ENCODE peak calls at places on chromosomes 4 and X, in four cellular contexts. Y is tibial nerve; M is CD4-positive, alpha-beta memory T cell; H is CD8-positive, alpha-beta memory T cell. F is an unnamed sample.

GRCh38 chr4:2260336-2261109 is 1.4 kb downstream of the MXD4 start:
- DNase-seq in H (no peak), Y (peak), M (no peak), F (no peak)

GRCh38 chr4:81214518-81215218 is 354 bp downstream of the PRKG2 start:
- DNase-seq in Y (no peak), H (no peak), M (no peak), F (no peak)

GRCh38 chrX:8844157-8844556 is 43.0 kb upstream of the FAM9A start:
- DNase-seq in M (no peak), Y (no peak), H (no peak), F (no peak)

GRCh38 chr4:106522839-106523238 is 154.3 kb upstream of the GIMD1 start:
- DNase-seq in Y (no peak), H (no peak), M (no peak), F (no peak)

GRCh38 chr4:81405900-81406401 is 65.8 kb downstream of the RASGEF1B start:
- DNase-seq in H (peak), M (peak), Y (no peak), F (no peak)

GRCh38 chr4:13615162-13615561 is 12.4 kb downstream of the BOD1L1 start:
- DNase-seq in M (no peak), Y (no peak), H (peak), F (no peak)

GRCh38 chrX:103878466-103879151 is 46.6 kb upstream of the RAB9B start:
- DNase-seq in M (no peak), Y (no peak), H (no peak), F (no peak)

GRCh38 chr4:82124365-82124764 is 249.4 kb downstream of the HNRNPD start:
- DNase-seq in Y (no peak), H (no peak), M (no peak), F (no peak)

GRCh38 chrX:118976599-118977340 is 2.4 kb downstream of the LONRF3 start:
- DNase-seq in H (peak), M (peak), Y (no peak), F (peak)

GRCh38 chrX:118975831-118976598 is 1.6 kb downstream of the LONRF3 start:
- DNase-seq in H (peak), Y (peak), M (peak), F (no peak)

GRCh38 chrX:118973389-118974087 is 880 bp upstream of the LONRF3 start:
- DNase-seq in H (no peak), Y (no peak), M (no peak), F (no peak)

GRCh38 chrX:118974088-118974907 is at the start of gene LONRF3:
- DNase-seq in Y (peak), M (peak), H (peak), F (peak)

GRCh38 chrX:118974908-118975671 is 672 bp downstream of the LONRF3 start:
- DNase-seq in M (peak), Y (no peak), H (peak), F (no peak)
- H3K27ac ChIP-seq in M (peak), Y (no peak), H (peak), F (no peak)

DNA sequence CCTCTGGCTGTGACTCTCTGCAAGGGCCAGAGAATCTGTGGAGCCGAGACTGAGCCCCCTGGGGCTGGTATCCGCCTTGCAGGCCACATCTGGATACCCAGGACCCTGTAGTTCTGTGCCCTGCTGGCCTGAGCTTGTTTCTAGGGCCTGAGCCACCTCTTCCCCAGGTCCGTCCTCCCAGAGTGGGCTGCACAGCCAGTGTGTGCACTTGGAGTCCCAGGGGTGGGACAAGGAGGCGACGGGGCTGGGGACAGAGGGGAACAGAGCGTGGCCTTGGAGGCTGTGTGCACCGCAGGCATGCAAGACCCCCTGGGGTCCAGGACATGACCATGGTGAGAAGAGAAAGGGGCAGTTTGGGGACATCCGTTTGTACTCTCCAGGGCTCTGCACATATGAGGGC is 105.5 kb downstream of the SORCS2 start:
- DNase-seq in H (no peak), M (no peak), Y (no peak), F (no peak)
- H3K27ac ChIP-seq in H (no peak), M (no peak), Y (no peak), F (peak)

GRCh38 chrX:138128025-138128671 is 562.2 kb downstream of the ZIC3 start:
- DNase-seq in Y (no peak), M (peak), H (peak), F (no peak)

DNA sequence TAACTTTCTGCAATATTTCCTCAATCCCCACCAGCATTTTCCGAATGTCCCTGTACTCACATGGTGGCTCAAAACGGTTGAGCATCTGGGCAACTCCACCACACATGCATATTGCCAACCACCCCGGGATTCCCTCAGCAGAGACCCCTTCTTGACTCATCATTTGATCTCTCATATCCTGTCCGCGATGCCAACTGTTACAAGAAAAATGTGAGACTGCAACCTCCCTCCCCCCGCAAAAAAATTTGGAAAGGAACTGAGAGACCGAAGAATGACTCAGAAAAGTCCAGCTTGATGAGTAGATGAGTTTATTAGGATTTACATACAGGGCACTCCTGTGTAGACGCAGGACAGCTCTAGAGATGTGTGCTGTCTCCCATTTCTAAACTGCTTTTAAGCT is 561.4 kb downstream of the ZIC3 start:
- DNase-seq in H (no peak), M (no peak), Y (no peak), F (no peak)
- H3K27ac ChIP-seq in H (no peak), M (no peak), Y (no peak), F (no peak)

DNA sequence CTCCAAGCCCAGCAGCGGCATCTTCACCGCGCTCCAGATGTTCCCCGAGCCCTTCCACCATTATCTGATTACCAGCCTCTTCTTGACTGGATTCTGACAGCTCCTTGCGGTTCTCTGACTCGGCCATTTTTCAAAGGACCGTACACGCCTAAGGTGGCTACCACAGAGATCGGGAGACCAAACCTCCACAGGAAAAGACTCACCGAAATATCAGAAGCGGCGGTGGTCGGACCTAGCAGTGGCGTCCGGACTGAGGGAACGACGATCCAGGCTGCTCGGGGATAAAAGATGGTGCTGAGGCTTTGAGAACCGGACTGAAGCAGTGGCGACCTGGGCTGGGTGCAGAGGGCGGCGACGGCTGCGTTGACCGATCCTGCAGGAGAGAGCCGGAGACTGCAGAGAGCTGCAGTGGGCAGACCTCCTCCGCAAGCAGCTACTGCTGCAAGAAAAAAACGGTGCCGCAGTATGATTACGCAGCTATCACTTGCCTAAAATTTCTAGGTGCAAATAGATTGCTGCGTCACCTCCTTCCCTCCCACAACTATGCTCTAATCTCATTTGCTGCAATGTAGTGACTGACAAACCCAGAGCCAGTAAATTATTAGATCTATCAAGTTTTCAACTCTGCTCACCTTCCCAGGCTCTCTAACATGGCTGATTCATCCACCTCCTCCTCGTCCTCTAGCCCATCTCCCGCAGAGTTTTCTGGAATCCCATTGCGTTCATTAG is at the start of gene NAP1L2:
- DNase-seq in H (peak), M (peak), Y (no peak), F (peak)
- H3K27ac ChIP-seq in H (peak), M (peak), Y (peak), F (peak)

DNA sequence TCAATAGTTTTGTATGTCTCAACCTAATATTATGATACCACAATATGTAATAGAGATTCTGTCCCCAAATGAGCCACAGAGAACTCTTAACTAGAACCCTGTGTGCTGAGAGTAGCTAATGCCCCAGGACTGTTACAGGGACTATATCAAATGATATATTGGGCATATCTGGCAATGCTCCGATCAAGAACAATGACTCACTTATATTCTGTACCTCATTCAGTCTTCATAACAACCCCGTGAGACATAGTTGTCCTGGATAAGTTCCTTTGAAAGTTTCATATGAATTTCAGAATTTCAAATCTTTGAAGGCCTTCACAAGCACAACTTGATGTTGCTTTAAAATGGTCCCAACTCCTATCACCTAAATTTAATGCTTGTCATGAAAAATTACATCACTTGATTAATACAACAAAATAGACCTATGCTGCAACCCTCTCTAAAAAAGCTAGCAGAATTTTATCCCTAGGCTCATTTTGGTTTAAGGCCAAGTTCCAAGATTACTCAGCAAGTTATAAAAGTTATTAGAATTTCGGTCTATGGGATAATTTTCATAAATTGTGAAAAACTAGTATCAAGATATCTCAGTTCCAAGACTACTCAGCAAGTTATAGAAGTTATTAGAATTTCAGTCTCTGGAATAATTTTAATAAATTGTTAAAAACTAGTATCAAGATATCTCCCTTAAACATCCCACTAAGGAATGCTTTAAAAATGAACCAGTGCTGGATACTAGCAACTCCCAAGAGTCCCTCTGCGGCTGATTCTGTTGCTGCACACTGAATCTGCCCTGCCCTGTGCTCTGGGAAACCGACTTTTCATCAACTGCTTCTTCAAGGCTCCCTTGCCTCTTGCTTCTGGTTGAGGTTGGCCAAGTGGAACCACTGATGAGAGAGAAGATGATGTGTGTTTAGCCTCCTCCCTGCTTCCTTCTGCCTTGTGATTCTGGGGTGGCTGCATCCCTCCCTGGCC is 6.0 kb upstream of the ANXA3 start:
- DNase-seq in H (no peak), M (no peak), Y (no peak), F (no peak)
- H3K27ac ChIP-seq in H (no peak), M (no peak), Y (peak), F (no peak)

DNA sequence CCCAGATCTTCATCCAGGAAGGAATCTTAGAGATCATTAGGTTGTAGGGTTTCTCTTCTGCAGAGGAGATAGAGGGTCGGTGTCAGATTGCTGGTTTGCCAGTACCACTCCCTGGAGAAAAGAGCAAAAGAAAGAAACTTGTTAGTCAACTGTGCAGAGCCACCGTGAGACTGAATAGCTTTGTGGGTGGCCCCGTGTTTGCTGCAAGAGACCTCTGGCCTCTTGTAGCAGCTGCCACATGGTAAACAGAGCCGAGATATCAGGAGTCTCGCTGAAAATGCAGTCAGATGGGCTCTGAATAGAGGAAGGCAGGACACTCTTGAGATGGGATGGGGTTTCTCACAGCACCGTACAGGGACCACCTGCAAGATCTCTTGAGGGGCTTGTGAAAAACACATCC is 149.7 kb downstream of the PTTG2 start:
- DNase-seq in M (no peak), H (no peak), Y (no peak), F (no peak)
- H3K27ac ChIP-seq in M (no peak), H (no peak), Y (no peak), F (no peak)

F was measured in substantia nigra.